ENCODE peak calls at places on chromosomes 4 and X, in ten cellular contexts. One of them, this sample, is unnamed.

GRCh38 chr4:5989236-5990225 is 28.7 kb downstream of the C4orf50 start:
- DNase-seq in Peyer's patch: no peak
- DNase-seq in neural crest cell: no peak
- DNase-seq in nephron progenitor cell: no peak
- DNase-seq in ascending aorta: no peak
- DNase-seq in psoas muscle: no peak
- DNase-seq in astrocyte of the spinal cord: no peak
- DNase-seq in colonic mucosa: no peak
- DNase-seq in cardiac fibroblast: no peak
- DNase-seq in lower leg skin: no peak
- DNase-seq in this sample: no peak

GRCh38 chr4:98508248-98508647 is 150.2 kb downstream of the TSPAN5 start:
- DNase-seq in nephron progenitor cell: no peak
- DNase-seq in astrocyte of the spinal cord: no peak
- DNase-seq in psoas muscle: no peak
- DNase-seq in colonic mucosa: no peak
- DNase-seq in Peyer's patch: no peak
- DNase-seq in ascending aorta: no peak
- DNase-seq in cardiac fibroblast: no peak
- DNase-seq in neural crest cell: no peak
- DNase-seq in lower leg skin: no peak
- DNase-seq in this sample: no peak

GRCh38 chr4:60805500-60806313 is 394.4 kb upstream of the ADGRL3 start:
- DNase-seq in psoas muscle: no peak
- DNase-seq in colonic mucosa: no peak
- DNase-seq in cardiac fibroblast: peak
- DNase-seq in lower leg skin: no peak
- DNase-seq in nephron progenitor cell: peak
- DNase-seq in ascending aorta: no peak
- DNase-seq in Peyer's patch: no peak
- DNase-seq in neural crest cell: peak
- DNase-seq in astrocyte of the spinal cord: peak
- DNase-seq in this sample: peak

GRCh38 chr4:68359508-68359907 is 9.6 kb upstream of the YTHDC1 start:
- DNase-seq in neural crest cell: no peak
- DNase-seq in colonic mucosa: no peak
- DNase-seq in psoas muscle: no peak
- DNase-seq in ascending aorta: no peak
- DNase-seq in Peyer's patch: no peak
- DNase-seq in astrocyte of the spinal cord: no peak
- DNase-seq in nephron progenitor cell: no peak
- DNase-seq in cardiac fibroblast: no peak
- DNase-seq in lower leg skin: no peak
- DNase-seq in this sample: no peak

GRCh38 chrX:31435592-31435991 is 363.8 kb upstream of the FTHL17 start:
- DNase-seq in psoas muscle: no peak
- DNase-seq in nephron progenitor cell: peak
- DNase-seq in astrocyte of the spinal cord: peak
- DNase-seq in cardiac fibroblast: peak
- DNase-seq in Peyer's patch: no peak
- DNase-seq in lower leg skin: no peak
- DNase-seq in colonic mucosa: peak
- DNase-seq in neural crest cell: peak
- DNase-seq in ascending aorta: no peak
- DNase-seq in this sample: no peak

GRCh38 chr4:100880012-100880411 is 362.2 kb upstream of the EMCN start:
- DNase-seq in cardiac fibroblast: peak
- DNase-seq in ascending aorta: no peak
- DNase-seq in psoas muscle: no peak
- DNase-seq in nephron progenitor cell: no peak
- DNase-seq in Peyer's patch: no peak
- DNase-seq in lower leg skin: no peak
- DNase-seq in colonic mucosa: no peak
- DNase-seq in neural crest cell: no peak
- DNase-seq in astrocyte of the spinal cord: no peak
- DNase-seq in this sample: no peak

GRCh38 chr4:59060895-59061294 is 1950.7 kb upstream of the IGFBP7 start:
- DNase-seq in Peyer's patch: no peak
- DNase-seq in psoas muscle: no peak
- DNase-seq in lower leg skin: no peak
- DNase-seq in nephron progenitor cell: no peak
- DNase-seq in cardiac fibroblast: no peak
- DNase-seq in astrocyte of the spinal cord: no peak
- DNase-seq in neural crest cell: no peak
- DNase-seq in ascending aorta: no peak
- DNase-seq in colonic mucosa: no peak
- DNase-seq in this sample: no peak

GRCh38 chrX:69289046-69289838 is 124.0 kb upstream of the PJA1 start:
- DNase-seq in colonic mucosa: no peak
- DNase-seq in lower leg skin: no peak
- DNase-seq in nephron progenitor cell: peak
- DNase-seq in neural crest cell: no peak
- DNase-seq in ascending aorta: no peak
- DNase-seq in Peyer's patch: no peak
- DNase-seq in psoas muscle: no peak
- DNase-seq in astrocyte of the spinal cord: no peak
- DNase-seq in cardiac fibroblast: no peak
- DNase-seq in this sample: no peak

GRCh38 chr4:26459054-26459755 is 31.1 kb downstream of the CCKAR start:
- DNase-seq in psoas muscle: no peak
- DNase-seq in neural crest cell: no peak
- DNase-seq in colonic mucosa: no peak
- DNase-seq in Peyer's patch: no peak
- DNase-seq in ascending aorta: no peak
- DNase-seq in cardiac fibroblast: peak
- DNase-seq in lower leg skin: no peak
- DNase-seq in nephron progenitor cell: no peak
- DNase-seq in astrocyte of the spinal cord: peak
- DNase-seq in this sample: peak

GRCh38 chrX:79413009-79413408 is 45.9 kb upstream of the ITM2A start:
- DNase-seq in nephron progenitor cell: no peak
- DNase-seq in psoas muscle: no peak
- DNase-seq in ascending aorta: no peak
- DNase-seq in neural crest cell: no peak
- DNase-seq in Peyer's patch: no peak
- DNase-seq in lower leg skin: no peak
- DNase-seq in astrocyte of the spinal cord: peak
- DNase-seq in cardiac fibroblast: peak
- DNase-seq in colonic mucosa: no peak
- DNase-seq in this sample: peak
- TF ChIP-seq CTCF in nephron progenitor cell: peak
- TF ChIP-seq CTCF in psoas muscle: peak
- TF ChIP-seq CTCF in ascending aorta: peak
- TF ChIP-seq CTCF in neural crest cell: peak
- TF ChIP-seq CTCF in Peyer's patch: peak
- TF ChIP-seq CTCF in lower leg skin: no peak
- TF ChIP-seq CTCF in astrocyte of the spinal cord: peak
- TF ChIP-seq CTCF in cardiac fibroblast: no peak
- TF ChIP-seq CTCF in colonic mucosa: no peak
- TF ChIP-seq CTCF in this sample: peak

GRCh38 chr4:102503301-102503746 is 2.2 kb downstream of the NFKB1 start:
- DNase-seq in lower leg skin: no peak
- DNase-seq in neural crest cell: no peak
- DNase-seq in cardiac fibroblast: no peak
- DNase-seq in psoas muscle: no peak
- DNase-seq in ascending aorta: no peak
- DNase-seq in nephron progenitor cell: no peak
- DNase-seq in colonic mucosa: no peak
- DNase-seq in Peyer's patch: no peak
- DNase-seq in astrocyte of the spinal cord: no peak
- DNase-seq in this sample: no peak
- TF ChIP-seq CTCF in lower leg skin: no peak
- TF ChIP-seq CTCF in neural crest cell: no peak
- TF ChIP-seq CTCF in cardiac fibroblast: no peak
- TF ChIP-seq CTCF in psoas muscle: no peak
- TF ChIP-seq CTCF in ascending aorta: no peak
- TF ChIP-seq CTCF in nephron progenitor cell: no peak
- TF ChIP-seq CTCF in colonic mucosa: no peak
- TF ChIP-seq CTCF in Peyer's patch: no peak
- TF ChIP-seq CTCF in astrocyte of the spinal cord: no peak
- TF ChIP-seq CTCF in this sample: no peak

GRCh38 chrX:148580016-148580415 is 79.6 kb downstream of the AFF2 start:
- DNase-seq in Peyer's patch: no peak
- DNase-seq in astrocyte of the spinal cord: peak
- DNase-seq in psoas muscle: no peak
- DNase-seq in cardiac fibroblast: no peak
- DNase-seq in nephron progenitor cell: no peak
- DNase-seq in colonic mucosa: no peak
- DNase-seq in ascending aorta: no peak
- DNase-seq in lower leg skin: no peak
- DNase-seq in neural crest cell: no peak
- DNase-seq in this sample: no peak
- TF ChIP-seq CTCF in Peyer's patch: no peak
- TF ChIP-seq CTCF in astrocyte of the spinal cord: no peak
- TF ChIP-seq CTCF in psoas muscle: no peak
- TF ChIP-seq CTCF in cardiac fibroblast: no peak
- TF ChIP-seq CTCF in nephron progenitor cell: no peak
- TF ChIP-seq CTCF in colonic mucosa: no peak
- TF ChIP-seq CTCF in ascending aorta: no peak
- TF ChIP-seq CTCF in lower leg skin: no peak
- TF ChIP-seq CTCF in neural crest cell: no peak
- TF ChIP-seq CTCF in this sample: no peak

DNA sequence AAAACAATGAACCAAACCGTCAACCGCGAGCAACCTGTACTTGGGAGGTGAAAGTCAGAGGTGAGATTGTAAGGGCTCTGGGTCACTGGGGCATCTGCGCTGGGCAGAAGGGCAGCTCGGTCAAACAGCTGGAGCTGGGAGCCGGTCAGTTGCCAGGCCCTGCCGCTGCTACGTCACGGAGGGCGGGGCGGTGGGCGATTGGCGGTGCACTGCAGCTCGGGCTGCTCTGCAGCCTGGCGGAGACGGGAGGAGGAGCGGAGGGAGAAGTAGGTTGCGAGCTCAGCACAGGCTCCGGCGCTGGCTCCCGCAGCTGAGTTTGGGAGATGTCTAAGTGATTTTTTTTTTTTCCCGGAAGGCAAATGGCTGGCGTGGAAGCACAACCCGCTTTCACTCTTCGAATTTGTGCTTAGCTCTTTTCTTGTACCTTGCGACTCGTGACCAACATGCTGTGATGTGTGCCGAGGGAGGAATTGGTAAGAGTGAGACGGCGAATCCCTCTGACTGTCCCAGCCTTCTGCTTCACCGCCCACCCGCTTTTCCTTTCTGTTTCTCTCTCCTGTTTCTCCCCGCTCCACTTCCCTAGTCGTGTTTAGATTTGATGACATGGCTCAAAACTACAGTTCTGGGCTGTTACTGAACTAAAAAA is at the start of gene ATP10D:
- DNase-seq in ascending aorta: peak
- DNase-seq in Peyer's patch: peak
- DNase-seq in cardiac fibroblast: peak
- DNase-seq in neural crest cell: peak
- DNase-seq in nephron progenitor cell: peak
- DNase-seq in astrocyte of the spinal cord: peak
- DNase-seq in psoas muscle: peak
- DNase-seq in colonic mucosa: peak
- DNase-seq in lower leg skin: peak
- DNase-seq in this sample: peak
- TF ChIP-seq CTCF in ascending aorta: peak
- TF ChIP-seq CTCF in Peyer's patch: no peak
- TF ChIP-seq CTCF in cardiac fibroblast: peak
- TF ChIP-seq CTCF in neural crest cell: no peak
- TF ChIP-seq CTCF in nephron progenitor cell: no peak
- TF ChIP-seq CTCF in astrocyte of the spinal cord: peak
- TF ChIP-seq CTCF in psoas muscle: peak
- TF ChIP-seq CTCF in colonic mucosa: no peak
- TF ChIP-seq CTCF in lower leg skin: no peak
- TF ChIP-seq CTCF in this sample: no peak

GRCh38 chrX:107542500-107542899 is 85.8 kb upstream of the PRPS1 start:
- DNase-seq in lower leg skin: no peak
- DNase-seq in Peyer's patch: no peak
- DNase-seq in psoas muscle: no peak
- DNase-seq in neural crest cell: peak
- DNase-seq in astrocyte of the spinal cord: peak
- DNase-seq in colonic mucosa: no peak
- DNase-seq in ascending aorta: no peak
- DNase-seq in nephron progenitor cell: no peak
- DNase-seq in cardiac fibroblast: no peak
- DNase-seq in this sample: no peak
- TF ChIP-seq CTCF in lower leg skin: no peak
- TF ChIP-seq CTCF in Peyer's patch: peak
- TF ChIP-seq CTCF in psoas muscle: no peak
- TF ChIP-seq CTCF in neural crest cell: peak
- TF ChIP-seq CTCF in astrocyte of the spinal cord: no peak
- TF ChIP-seq CTCF in colonic mucosa: no peak
- TF ChIP-seq CTCF in ascending aorta: no peak
- TF ChIP-seq CTCF in nephron progenitor cell: no peak
- TF ChIP-seq CTCF in cardiac fibroblast: peak
- TF ChIP-seq CTCF in this sample: no peak

GRCh38 chr4:4852591-4853362 is 6.7 kb upstream of the MSX1 start:
- DNase-seq in ascending aorta: no peak
- DNase-seq in astrocyte of the spinal cord: peak
- DNase-seq in lower leg skin: peak
- DNase-seq in cardiac fibroblast: peak
- DNase-seq in psoas muscle: peak
- DNase-seq in nephron progenitor cell: peak
- DNase-seq in colonic mucosa: no peak
- DNase-seq in neural crest cell: peak
- DNase-seq in Peyer's patch: no peak
- DNase-seq in this sample: no peak
- TF ChIP-seq CTCF in ascending aorta: peak
- TF ChIP-seq CTCF in astrocyte of the spinal cord: peak
- TF ChIP-seq CTCF in lower leg skin: no peak
- TF ChIP-seq CTCF in cardiac fibroblast: peak
- TF ChIP-seq CTCF in psoas muscle: no peak
- TF ChIP-seq CTCF in nephron progenitor cell: peak
- TF ChIP-seq CTCF in colonic mucosa: no peak
- TF ChIP-seq CTCF in neural crest cell: peak
- TF ChIP-seq CTCF in Peyer's patch: no peak
- TF ChIP-seq CTCF in this sample: no peak

DNA sequence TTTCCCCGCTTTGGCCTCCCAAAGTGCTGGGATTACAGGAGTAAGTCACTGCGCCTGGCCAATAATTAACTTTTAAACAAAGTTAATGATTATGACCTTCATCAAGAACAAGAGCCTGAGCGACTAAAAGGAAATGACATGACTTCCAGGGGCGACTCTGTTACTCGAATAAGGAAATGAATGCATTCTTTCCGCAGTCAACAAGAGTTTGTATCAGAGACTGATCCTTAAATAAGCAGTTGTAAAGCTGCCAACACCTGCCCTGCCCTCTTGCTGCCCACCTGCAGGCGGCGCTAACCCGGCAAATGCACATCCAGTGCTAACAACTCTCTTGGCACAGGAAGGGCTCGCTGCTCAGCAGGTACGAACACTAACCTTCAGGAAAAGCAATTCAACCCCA is 27.3 kb downstream of the WDR1 start:
- DNase-seq in cardiac fibroblast: no peak
- DNase-seq in neural crest cell: no peak
- DNase-seq in colonic mucosa: peak
- DNase-seq in lower leg skin: no peak
- DNase-seq in astrocyte of the spinal cord: no peak
- DNase-seq in nephron progenitor cell: no peak
- DNase-seq in Peyer's patch: no peak
- DNase-seq in psoas muscle: peak
- DNase-seq in ascending aorta: no peak
- DNase-seq in this sample: no peak
- TF ChIP-seq CTCF in cardiac fibroblast: peak
- TF ChIP-seq CTCF in neural crest cell: peak
- TF ChIP-seq CTCF in colonic mucosa: peak
- TF ChIP-seq CTCF in lower leg skin: no peak
- TF ChIP-seq CTCF in astrocyte of the spinal cord: peak
- TF ChIP-seq CTCF in nephron progenitor cell: no peak
- TF ChIP-seq CTCF in Peyer's patch: peak
- TF ChIP-seq CTCF in psoas muscle: peak
- TF ChIP-seq CTCF in ascending aorta: no peak
- TF ChIP-seq CTCF in this sample: no peak

GRCh38 chr4:184544711-184545409 is 70.5 kb upstream of the IRF2 start:
- DNase-seq in astrocyte of the spinal cord: no peak
- DNase-seq in colonic mucosa: no peak
- DNase-seq in psoas muscle: no peak
- DNase-seq in nephron progenitor cell: no peak
- DNase-seq in ascending aorta: no peak
- DNase-seq in cardiac fibroblast: no peak
- DNase-seq in neural crest cell: no peak
- DNase-seq in Peyer's patch: no peak
- DNase-seq in lower leg skin: no peak
- DNase-seq in this sample: no peak
- TF ChIP-seq CTCF in astrocyte of the spinal cord: no peak
- TF ChIP-seq CTCF in colonic mucosa: no peak
- TF ChIP-seq CTCF in psoas muscle: no peak
- TF ChIP-seq CTCF in nephron progenitor cell: no peak
- TF ChIP-seq CTCF in ascending aorta: no peak
- TF ChIP-seq CTCF in cardiac fibroblast: no peak
- TF ChIP-seq CTCF in neural crest cell: no peak
- TF ChIP-seq CTCF in Peyer's patch: no peak
- TF ChIP-seq CTCF in lower leg skin: no peak
- TF ChIP-seq CTCF in this sample: no peak

This sample was measured in GM13976.